ENCODE peak calls at places on chromosome 22, in ten cellular contexts. One of them, this sample, is unnamed.
A peak's percentile ranks its signal among the peaks of the same experiment; 100 is the strongest.

GRCh38 chr22:49354516-49355205 is 473.0 kb downstream of the BRD1 start:
- DNase-seq in kidney epithelial cell: no peak
- DNase-seq in HAP-1: no peak
- DNase-seq in mucosa of descending colon: no peak
- DNase-seq in tibial artery: no peak
- DNase-seq in astrocyte of the spinal cord: no peak
- DNase-seq in upper lobe of right lung: peak; percentile 46
- DNase-seq in esophagus squamous epithelium: no peak
- DNase-seq in effector memory CD4-positive, alpha-beta T cell: no peak
- DNase-seq in fibroblast of lung: no peak
- DNase-seq in this sample: no peak

GRCh38 chr22:50568626-50569025 is 5.9 kb upstream of the SYCE3 start:
- DNase-seq in kidney epithelial cell: no peak
- DNase-seq in HAP-1: no peak
- DNase-seq in mucosa of descending colon: no peak
- DNase-seq in tibial artery: no peak
- DNase-seq in astrocyte of the spinal cord: no peak
- DNase-seq in upper lobe of right lung: no peak
- DNase-seq in esophagus squamous epithelium: no peak
- DNase-seq in effector memory CD4-positive, alpha-beta T cell: no peak
- DNase-seq in fibroblast of lung: no peak
- DNase-seq in this sample: no peak

GRCh38 chr22:28148816-28149465 is 229.9 kb upstream of the PITPNB start:
- DNase-seq in kidney epithelial cell: no peak
- DNase-seq in HAP-1: no peak
- DNase-seq in mucosa of descending colon: no peak
- DNase-seq in tibial artery: no peak
- DNase-seq in astrocyte of the spinal cord: no peak
- DNase-seq in upper lobe of right lung: no peak
- DNase-seq in esophagus squamous epithelium: no peak
- DNase-seq in effector memory CD4-positive, alpha-beta T cell: no peak
- DNase-seq in fibroblast of lung: peak; percentile 68
- DNase-seq in this sample: no peak

GRCh38 chr22:23751441-23751996 is 607 bp upstream of the ZNF70 start:
- DNase-seq in kidney epithelial cell: no peak
- DNase-seq in HAP-1: peak; percentile 47
- DNase-seq in mucosa of descending colon: peak; percentile 62
- DNase-seq in tibial artery: no peak
- DNase-seq in astrocyte of the spinal cord: peak; percentile 16
- DNase-seq in upper lobe of right lung: no peak
- DNase-seq in esophagus squamous epithelium: no peak
- DNase-seq in effector memory CD4-positive, alpha-beta T cell: no peak
- DNase-seq in fibroblast of lung: no peak
- DNase-seq in this sample: no peak

GRCh38 chr22:50274311-50274710 is 4.1 kb upstream of the MAPK11 start:
- DNase-seq in kidney epithelial cell: no peak
- DNase-seq in HAP-1: peak; percentile 64
- DNase-seq in mucosa of descending colon: no peak
- DNase-seq in tibial artery: no peak
- DNase-seq in astrocyte of the spinal cord: peak; percentile 53
- DNase-seq in upper lobe of right lung: no peak
- DNase-seq in esophagus squamous epithelium: no peak
- DNase-seq in effector memory CD4-positive, alpha-beta T cell: no peak
- DNase-seq in fibroblast of lung: peak; percentile 59
- DNase-seq in this sample: no peak

GRCh38 chr22:48422900-48423480 is 1404.7 kb downstream of the BRD1 start:
- DNase-seq in kidney epithelial cell: no peak
- DNase-seq in HAP-1: no peak
- DNase-seq in mucosa of descending colon: no peak
- DNase-seq in tibial artery: peak; percentile 40
- DNase-seq in astrocyte of the spinal cord: no peak
- DNase-seq in upper lobe of right lung: peak; percentile 29
- DNase-seq in esophagus squamous epithelium: no peak
- DNase-seq in effector memory CD4-positive, alpha-beta T cell: no peak
- DNase-seq in fibroblast of lung: no peak
- DNase-seq in this sample: no peak

GRCh38 chr22:49847751-49848689 is 5.6 kb upstream of the ZBED4 start:
- DNase-seq in kidney epithelial cell: no peak
- DNase-seq in HAP-1: no peak
- DNase-seq in mucosa of descending colon: no peak
- DNase-seq in tibial artery: no peak
- DNase-seq in astrocyte of the spinal cord: no peak
- DNase-seq in upper lobe of right lung: peak; percentile 80
- DNase-seq in esophagus squamous epithelium: no peak
- DNase-seq in effector memory CD4-positive, alpha-beta T cell: no peak
- DNase-seq in fibroblast of lung: no peak
- DNase-seq in this sample: no peak

GRCh38 chr22:24008022-24008283 is 2.7 kb upstream of the GSTT4 start:
- DNase-seq in kidney epithelial cell: no peak
- DNase-seq in HAP-1: no peak
- DNase-seq in mucosa of descending colon: no peak
- DNase-seq in tibial artery: no peak
- DNase-seq in astrocyte of the spinal cord: no peak
- DNase-seq in upper lobe of right lung: no peak
- DNase-seq in esophagus squamous epithelium: no peak
- DNase-seq in effector memory CD4-positive, alpha-beta T cell: no peak
- DNase-seq in fibroblast of lung: no peak
- DNase-seq in this sample: no peak

GRCh38 chr22:20571531-20572007 is 64.2 kb downstream of the MED15 start:
- DNase-seq in kidney epithelial cell: no peak
- DNase-seq in HAP-1: peak; percentile 78
- DNase-seq in mucosa of descending colon: peak; percentile 55
- DNase-seq in tibial artery: no peak
- DNase-seq in astrocyte of the spinal cord: no peak
- DNase-seq in upper lobe of right lung: no peak
- DNase-seq in esophagus squamous epithelium: no peak
- DNase-seq in effector memory CD4-positive, alpha-beta T cell: peak; percentile 38
- DNase-seq in fibroblast of lung: peak; percentile 15
- DNase-seq in this sample: no peak

GRCh38 chr22:25390297-25391240 is 171.1 kb downstream of the CRYBB2 start:
- DNase-seq in kidney epithelial cell: no peak
- DNase-seq in HAP-1: no peak
- DNase-seq in mucosa of descending colon: no peak
- DNase-seq in tibial artery: no peak
- DNase-seq in astrocyte of the spinal cord: no peak
- DNase-seq in upper lobe of right lung: no peak
- DNase-seq in esophagus squamous epithelium: no peak
- DNase-seq in effector memory CD4-positive, alpha-beta T cell: no peak
- DNase-seq in fibroblast of lung: no peak
- DNase-seq in this sample: no peak

GRCh38 chr22:49788492-49788891 is 39.2 kb downstream of the BRD1 start:
- DNase-seq in kidney epithelial cell: no peak
- DNase-seq in HAP-1: no peak
- DNase-seq in mucosa of descending colon: peak; percentile 70
- DNase-seq in tibial artery: peak; percentile 83
- DNase-seq in astrocyte of the spinal cord: no peak
- DNase-seq in upper lobe of right lung: no peak
- DNase-seq in esophagus squamous epithelium: no peak
- DNase-seq in effector memory CD4-positive, alpha-beta T cell: no peak
- DNase-seq in fibroblast of lung: no peak
- DNase-seq in this sample: no peak

GRCh38 chr22:26642465-26643367 is 14.7 kb upstream of the MIAT start:
- DNase-seq in kidney epithelial cell: no peak
- DNase-seq in HAP-1: peak; percentile 46
- DNase-seq in mucosa of descending colon: peak; percentile 82
- DNase-seq in tibial artery: no peak
- DNase-seq in astrocyte of the spinal cord: peak; percentile 41
- DNase-seq in upper lobe of right lung: no peak
- DNase-seq in esophagus squamous epithelium: no peak
- DNase-seq in effector memory CD4-positive, alpha-beta T cell: peak; percentile 62
- DNase-seq in fibroblast of lung: peak; percentile 52
- DNase-seq in this sample: no peak

GRCh38 chr22:25478573-25478972 is 85.9 kb upstream of the GRK3 start:
- DNase-seq in kidney epithelial cell: no peak
- DNase-seq in HAP-1: no peak
- DNase-seq in mucosa of descending colon: no peak
- DNase-seq in tibial artery: no peak
- DNase-seq in astrocyte of the spinal cord: no peak
- DNase-seq in upper lobe of right lung: no peak
- DNase-seq in esophagus squamous epithelium: no peak
- DNase-seq in effector memory CD4-positive, alpha-beta T cell: no peak
- DNase-seq in fibroblast of lung: no peak
- DNase-seq in this sample: no peak

GRCh38 chr22:27213291-27213690 is 555.9 kb downstream of the MIAT start:
- DNase-seq in kidney epithelial cell: no peak
- DNase-seq in HAP-1: no peak
- DNase-seq in mucosa of descending colon: no peak
- DNase-seq in tibial artery: no peak
- DNase-seq in astrocyte of the spinal cord: peak; percentile 57
- DNase-seq in upper lobe of right lung: no peak
- DNase-seq in esophagus squamous epithelium: no peak
- DNase-seq in effector memory CD4-positive, alpha-beta T cell: no peak
- DNase-seq in fibroblast of lung: peak; percentile 70
- DNase-seq in this sample: no peak

GRCh38 chr22:45246060-45246985 is 5.6 kb upstream of the KIAA0930 start:
- DNase-seq in kidney epithelial cell: peak; percentile 96
- DNase-seq in HAP-1: no peak
- DNase-seq in mucosa of descending colon: no peak
- DNase-seq in tibial artery: no peak
- DNase-seq in astrocyte of the spinal cord: peak; percentile 92
- DNase-seq in upper lobe of right lung: no peak
- DNase-seq in esophagus squamous epithelium: no peak
- DNase-seq in effector memory CD4-positive, alpha-beta T cell: no peak
- DNase-seq in fibroblast of lung: peak; percentile 99
- DNase-seq in this sample: no peak
- H3K4me3 ChIP-seq in kidney epithelial cell: no peak overlapping the region
- H3K4me3 ChIP-seq in HAP-1: no peak overlapping the region
- H3K4me3 ChIP-seq in mucosa of descending colon: no peak overlapping the region
- H3K4me3 ChIP-seq in tibial artery: no peak overlapping the region
- H3K4me3 ChIP-seq in astrocyte of the spinal cord: no peak overlapping the region
- H3K4me3 ChIP-seq in upper lobe of right lung: no peak overlapping the region
- H3K4me3 ChIP-seq in esophagus squamous epithelium: no peak overlapping the region
- H3K4me3 ChIP-seq in effector memory CD4-positive, alpha-beta T cell: no peak overlapping the region
- H3K4me3 ChIP-seq in fibroblast of lung: no peak overlapping the region
- H3K4me3 ChIP-seq in this sample: no peak overlapping the region

GRCh38 chr22:29766632-29767288 is at the start of gene ZMAT5:
- DNase-seq in kidney epithelial cell: peak; percentile 94
- DNase-seq in HAP-1: peak; percentile 97
- DNase-seq in mucosa of descending colon: peak; percentile 97
- DNase-seq in tibial artery: peak; percentile 97
- DNase-seq in astrocyte of the spinal cord: peak; percentile 97
- DNase-seq in upper lobe of right lung: peak; percentile 97
- DNase-seq in esophagus squamous epithelium: peak; percentile 80
- DNase-seq in effector memory CD4-positive, alpha-beta T cell: peak; percentile 78
- DNase-seq in fibroblast of lung: peak; percentile 96
- DNase-seq in this sample: peak; percentile 92

GRCh38 chr22:29773233-29773632 is 6.1 kb downstream of the UQCR10 start:
- DNase-seq in kidney epithelial cell: peak; percentile 44
- DNase-seq in HAP-1: no peak
- DNase-seq in mucosa of descending colon: no peak
- DNase-seq in tibial artery: no peak
- DNase-seq in astrocyte of the spinal cord: peak; percentile 50
- DNase-seq in upper lobe of right lung: no peak
- DNase-seq in esophagus squamous epithelium: no peak
- DNase-seq in effector memory CD4-positive, alpha-beta T cell: no peak
- DNase-seq in fibroblast of lung: peak; percentile 78
- DNase-seq in this sample: no peak

GRCh38 chr22:29768052-29768680 is 997 bp downstream of the UQCR10 start:
- DNase-seq in kidney epithelial cell: no peak
- DNase-seq in HAP-1: no peak
- DNase-seq in mucosa of descending colon: no peak
- DNase-seq in tibial artery: no peak
- DNase-seq in astrocyte of the spinal cord: no peak
- DNase-seq in upper lobe of right lung: no peak
- DNase-seq in esophagus squamous epithelium: no peak
- DNase-seq in effector memory CD4-positive, alpha-beta T cell: no peak
- DNase-seq in fibroblast of lung: no peak
- DNase-seq in this sample: no peak

GRCh38 chr22:29767289-29768051 is at the start of gene UQCR10:
- DNase-seq in kidney epithelial cell: peak; percentile 65
- DNase-seq in HAP-1: peak; percentile 94
- DNase-seq in mucosa of descending colon: peak; percentile 96
- DNase-seq in tibial artery: peak; percentile 94
- DNase-seq in astrocyte of the spinal cord: peak; percentile 95
- DNase-seq in upper lobe of right lung: peak; percentile 97
- DNase-seq in esophagus squamous epithelium: peak; percentile 62
- DNase-seq in effector memory CD4-positive, alpha-beta T cell: peak; percentile 82
- DNase-seq in fibroblast of lung: peak; percentile 85
- DNase-seq in this sample: no peak

DNA sequence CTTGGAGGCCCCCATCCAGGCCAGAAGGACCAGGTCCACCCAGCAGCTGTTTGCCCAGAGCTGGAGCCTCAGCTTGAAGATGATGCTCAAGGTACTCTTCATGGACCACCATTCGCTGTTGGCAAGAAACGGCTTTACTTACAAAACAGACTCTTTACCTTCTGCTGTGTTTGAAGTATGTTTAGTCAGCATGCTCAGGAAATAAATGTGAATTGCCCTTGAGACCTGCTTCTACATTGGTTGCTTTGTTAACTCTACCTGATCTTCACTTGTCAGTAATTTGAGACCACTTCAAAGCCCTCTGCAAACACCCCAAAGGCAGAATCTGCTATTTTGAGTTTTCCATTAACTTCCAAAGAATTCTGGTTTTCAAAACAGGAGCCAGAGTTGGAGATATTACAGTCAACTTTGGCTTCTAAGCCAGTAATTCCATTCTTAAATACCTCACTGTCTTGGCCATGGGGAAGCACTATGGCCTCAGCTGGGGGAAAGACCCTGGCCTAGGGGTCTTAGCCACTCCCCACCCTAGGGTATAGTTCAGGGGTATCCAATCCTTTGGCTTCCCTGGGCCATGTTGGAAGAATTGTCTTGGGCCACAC is 2.7 kb downstream of the UQCR10 start:
- DNase-seq in kidney epithelial cell: no peak
- DNase-seq in HAP-1: no peak
- DNase-seq in mucosa of descending colon: no peak
- DNase-seq in tibial artery: no peak
- DNase-seq in astrocyte of the spinal cord: no peak
- DNase-seq in upper lobe of right lung: no peak
- DNase-seq in esophagus squamous epithelium: no peak
- DNase-seq in effector memory CD4-positive, alpha-beta T cell: no peak
- DNase-seq in fibroblast of lung: no peak
- DNase-seq in this sample: no peak
- H3K4me3 ChIP-seq in kidney epithelial cell: no peak overlapping the region
- H3K4me3 ChIP-seq in HAP-1: no peak overlapping the region
- H3K4me3 ChIP-seq in mucosa of descending colon: no peak overlapping the region
- H3K4me3 ChIP-seq in tibial artery: no peak overlapping the region
- H3K4me3 ChIP-seq in astrocyte of the spinal cord: no peak overlapping the region
- H3K4me3 ChIP-seq in upper lobe of right lung: no peak overlapping the region
- H3K4me3 ChIP-seq in esophagus squamous epithelium: no peak overlapping the region
- H3K4me3 ChIP-seq in effector memory CD4-positive, alpha-beta T cell: no peak overlapping the region
- H3K4me3 ChIP-seq in fibroblast of lung: no peak overlapping the region
- H3K4me3 ChIP-seq in this sample: no peak overlapping the region

GRCh38 chr22:46539169-46539568 is 1.7 kb upstream of the CELSR1 start:
- DNase-seq in kidney epithelial cell: no peak
- DNase-seq in HAP-1: no peak
- DNase-seq in mucosa of descending colon: no peak
- DNase-seq in tibial artery: no peak
- DNase-seq in astrocyte of the spinal cord: no peak
- DNase-seq in upper lobe of right lung: peak; percentile 82
- DNase-seq in esophagus squamous epithelium: no peak
- DNase-seq in effector memory CD4-positive, alpha-beta T cell: no peak
- DNase-seq in fibroblast of lung: no peak
- DNase-seq in this sample: no peak
- H3K4me3 ChIP-seq in kidney epithelial cell: peak overlapping the region; percentile 67
- H3K4me3 ChIP-seq in HAP-1: no peak overlapping the region
- H3K4me3 ChIP-seq in mucosa of descending colon: no peak overlapping the region
- H3K4me3 ChIP-seq in tibial artery: no peak overlapping the region
- H3K4me3 ChIP-seq in astrocyte of the spinal cord: peak overlapping the region; percentile 46
- H3K4me3 ChIP-seq in upper lobe of right lung: peak overlapping the region; percentile 59
- H3K4me3 ChIP-seq in esophagus squamous epithelium: peak overlapping the region; percentile 57
- H3K4me3 ChIP-seq in effector memory CD4-positive, alpha-beta T cell: no peak overlapping the region
- H3K4me3 ChIP-seq in fibroblast of lung: no peak overlapping the region
- H3K4me3 ChIP-seq in this sample: peak overlapping the region; percentile 80

GRCh38 chr22:21960200-21961126 is 7.8 kb upstream of the PPM1F start:
- DNase-seq in kidney epithelial cell: no peak
- DNase-seq in HAP-1: no peak
- DNase-seq in mucosa of descending colon: no peak
- DNase-seq in tibial artery: no peak
- DNase-seq in astrocyte of the spinal cord: no peak
- DNase-seq in upper lobe of right lung: no peak
- DNase-seq in esophagus squamous epithelium: no peak
- DNase-seq in effector memory CD4-positive, alpha-beta T cell: no peak
- DNase-seq in fibroblast of lung: no peak
- DNase-seq in this sample: no peak
- H3K4me3 ChIP-seq in kidney epithelial cell: no peak overlapping the region
- H3K4me3 ChIP-seq in HAP-1: no peak overlapping the region
- H3K4me3 ChIP-seq in mucosa of descending colon: no peak overlapping the region
- H3K4me3 ChIP-seq in tibial artery: no peak overlapping the region
- H3K4me3 ChIP-seq in astrocyte of the spinal cord: no peak overlapping the region
- H3K4me3 ChIP-seq in upper lobe of right lung: no peak overlapping the region
- H3K4me3 ChIP-seq in esophagus squamous epithelium: no peak overlapping the region
- H3K4me3 ChIP-seq in effector memory CD4-positive, alpha-beta T cell: no peak overlapping the region
- H3K4me3 ChIP-seq in fibroblast of lung: no peak overlapping the region
- H3K4me3 ChIP-seq in this sample: no peak overlapping the region

This sample was measured in SK-N-MC.